ENCODE peak calls at places on chromosomes 1 and 21, in nine cellular contexts. One of them, this sample, is unnamed.

GRCh38 chr1:201348211-201348566 is 29.3 kb downstream of the TNNT2 start:
- DNase-seq in esophagus squamous epithelium: no peak
- DNase-seq in NCI-H2029: no peak
- DNase-seq in putamen: no peak
- DNase-seq in NCI-H1092 treated with DMSO at 0.1 percent for 48 hours: peak
- DNase-seq in SW480: peak
- DNase-seq in omental fat pad: no peak
- DNase-seq in activated CD4-positive, alpha-beta T cell treated with anti-CD3 and anti-CD28 coated beads, Interleukin-2, amount 10 ng/mL, durations not matched to agents 24 days and 14 days: peak
- DNase-seq in IMR-90: peak
- DNase-seq in this sample: peak

GRCh38 chr1:29709711-29710169 is 473.4 kb downstream of the PTPRU start:
- DNase-seq in activated CD4-positive, alpha-beta T cell treated with anti-CD3 and anti-CD28 coated beads, Interleukin-2, amount 10 ng/mL, durations not matched to agents 24 days and 14 days: peak
- DNase-seq in IMR-90: peak
- DNase-seq in omental fat pad: no peak
- DNase-seq in putamen: no peak
- DNase-seq in NCI-H2029: no peak
- DNase-seq in NCI-H1092 treated with DMSO at 0.1 percent for 48 hours: peak
- DNase-seq in SW480: peak
- DNase-seq in esophagus squamous epithelium: no peak
- DNase-seq in this sample: no peak

GRCh38 chr1:84000954-84001495 is 2.1 kb upstream of the TTLL7 start:
- DNase-seq in activated CD4-positive, alpha-beta T cell treated with anti-CD3 and anti-CD28 coated beads, Interleukin-2, amount 10 ng/mL, durations not matched to agents 24 days and 14 days: no peak
- DNase-seq in SW480: no peak
- DNase-seq in omental fat pad: no peak
- DNase-seq in putamen: no peak
- DNase-seq in NCI-H2029: no peak
- DNase-seq in NCI-H1092 treated with DMSO at 0.1 percent for 48 hours: no peak
- DNase-seq in IMR-90: no peak
- DNase-seq in esophagus squamous epithelium: no peak
- DNase-seq in this sample: peak

GRCh38 chr1:19074902-19075721 is 118.6 kb upstream of the IFFO2 start:
- DNase-seq in putamen: no peak
- DNase-seq in NCI-H1092 treated with DMSO at 0.1 percent for 48 hours: peak
- DNase-seq in NCI-H2029: peak
- DNase-seq in activated CD4-positive, alpha-beta T cell treated with anti-CD3 and anti-CD28 coated beads, Interleukin-2, amount 10 ng/mL, durations not matched to agents 24 days and 14 days: no peak
- DNase-seq in omental fat pad: no peak
- DNase-seq in IMR-90: no peak
- DNase-seq in SW480: no peak
- DNase-seq in esophagus squamous epithelium: no peak
- DNase-seq in this sample: no peak

GRCh38 chr1:51415963-51416362 is 85.6 kb upstream of the TTC39A start:
- DNase-seq in NCI-H2029: no peak
- DNase-seq in activated CD4-positive, alpha-beta T cell treated with anti-CD3 and anti-CD28 coated beads, Interleukin-2, amount 10 ng/mL, durations not matched to agents 24 days and 14 days: no peak
- DNase-seq in putamen: no peak
- DNase-seq in omental fat pad: no peak
- DNase-seq in SW480: no peak
- DNase-seq in esophagus squamous epithelium: no peak
- DNase-seq in IMR-90: no peak
- DNase-seq in NCI-H1092 treated with DMSO at 0.1 percent for 48 hours: no peak
- DNase-seq in this sample: peak

GRCh38 chr1:241548008-241548407 is 15.8 kb downstream of the KMO start:
- DNase-seq in activated CD4-positive, alpha-beta T cell treated with anti-CD3 and anti-CD28 coated beads, Interleukin-2, amount 10 ng/mL, durations not matched to agents 24 days and 14 days: no peak
- DNase-seq in esophagus squamous epithelium: no peak
- DNase-seq in IMR-90: no peak
- DNase-seq in NCI-H1092 treated with DMSO at 0.1 percent for 48 hours: no peak
- DNase-seq in NCI-H2029: no peak
- DNase-seq in omental fat pad: no peak
- DNase-seq in putamen: no peak
- DNase-seq in SW480: no peak
- DNase-seq in this sample: no peak

GRCh38 chr21:35212393-35213127 is 163.5 kb upstream of the RUNX1 start:
- DNase-seq in activated CD4-positive, alpha-beta T cell treated with anti-CD3 and anti-CD28 coated beads, Interleukin-2, amount 10 ng/mL, durations not matched to agents 24 days and 14 days: no peak
- DNase-seq in putamen: no peak
- DNase-seq in NCI-H1092 treated with DMSO at 0.1 percent for 48 hours: no peak
- DNase-seq in esophagus squamous epithelium: no peak
- DNase-seq in NCI-H2029: no peak
- DNase-seq in omental fat pad: no peak
- DNase-seq in SW480: no peak
- DNase-seq in IMR-90: peak
- DNase-seq in this sample: no peak

GRCh38 chr1:9473032-9473792 is 66.1 kb upstream of the SLC25A33 start:
- DNase-seq in NCI-H1092 treated with DMSO at 0.1 percent for 48 hours: peak
- DNase-seq in NCI-H2029: no peak
- DNase-seq in IMR-90: peak
- DNase-seq in omental fat pad: peak
- DNase-seq in SW480: peak
- DNase-seq in activated CD4-positive, alpha-beta T cell treated with anti-CD3 and anti-CD28 coated beads, Interleukin-2, amount 10 ng/mL, durations not matched to agents 24 days and 14 days: no peak
- DNase-seq in putamen: peak
- DNase-seq in esophagus squamous epithelium: no peak
- DNase-seq in this sample: no peak

GRCh38 chr1:155010211-155010918 is 7.8 kb downstream of the ZBTB7B start:
- DNase-seq in omental fat pad: no peak
- DNase-seq in activated CD4-positive, alpha-beta T cell treated with anti-CD3 and anti-CD28 coated beads, Interleukin-2, amount 10 ng/mL, durations not matched to agents 24 days and 14 days: peak
- DNase-seq in IMR-90: no peak
- DNase-seq in putamen: no peak
- DNase-seq in NCI-H2029: no peak
- DNase-seq in NCI-H1092 treated with DMSO at 0.1 percent for 48 hours: no peak
- DNase-seq in esophagus squamous epithelium: no peak
- DNase-seq in SW480: no peak
- DNase-seq in this sample: no peak